ENCODE peak calls at places on chromosome 5, in eight cellular contexts. R is NB4, I is NCI-H226, O is astrocyte of the spinal cord, L is osteoblast, U is right cardiac atrium, K is NCI-H460, J is cardiac fibroblast. G is an unnamed sample.

GRCh38 chr5:40587284-40587882 is 92.3 kb upstream of the PTGER4 start:
- DNase-seq in R (no peak), I (no peak), O (no peak), L (no peak), U (no peak), K (no peak), J (no peak), G (no peak)

GRCh38 chr5:177295929-177296328 is 7.6 kb downstream of the RAB24 start:
- DNase-seq in R (peak), I (no peak), O (no peak), L (no peak), U (no peak), K (no peak), J (no peak), G (no peak)

GRCh38 chr5:78638423-78638822 is 10.1 kb downstream of the LHFPL2 start:
- DNase-seq in R (no peak), I (peak), O (peak), L (peak), U (peak), K (no peak), J (peak), G (no peak)

GRCh38 chr5:180209137-180209581 is at the start of gene RASGEF1C:
- DNase-seq in R (peak), I (peak), O (peak), L (peak), U (peak), K (peak), J (peak), G (peak)

GRCh38 chr5:2579126-2579525 is 172.4 kb downstream of the IRX2 start:
- DNase-seq in R (no peak), I (no peak), O (no peak), L (no peak), U (no peak), K (no peak), J (no peak), G (peak)

GRCh38 chr5:172117977-172118701 is 69.9 kb downstream of the STK10 start:
- DNase-seq in R (no peak), I (no peak), O (no peak), L (no peak), U (no peak), K (no peak), J (no peak), G (no peak)

GRCh38 chr5:123960526-123960925 is 448.5 kb downstream of the CSNK1G3 start:
- DNase-seq in R (no peak), I (no peak), O (no peak), L (no peak), U (no peak), K (no peak), J (no peak), G (no peak)

GRCh38 chr5:124995451-124995850 is 249.0 kb upstream of the ZNF608 start:
- DNase-seq in R (no peak), I (no peak), O (peak), L (no peak), U (no peak), K (peak), J (peak), G (no peak)

GRCh38 chr5:139402561-139403158 is 1.2 kb downstream of the SPATA24 start:
- DNase-seq in R (peak), I (no peak), O (no peak), L (no peak), U (no peak), K (peak), J (no peak), G (peak)

GRCh38 chr5:147512640-147513334 is 2.9 kb upstream of the DPYSL3 start:
- DNase-seq in R (no peak), I (no peak), O (no peak), L (no peak), U (no peak), K (no peak), J (no peak), G (peak)

GRCh38 chr5:138936225-138936967 is 61.3 kb upstream of the LRRTM2 start:
- DNase-seq in R (no peak), I (no peak), O (no peak), L (peak), U (no peak), K (no peak), J (no peak), G (no peak)

GRCh38 chr5:160604484-160604883 is 182.8 kb downstream of the PTTG1 start:
- DNase-seq in R (no peak), I (no peak), O (no peak), L (no peak), U (no peak), K (no peak), J (no peak), G (no peak)

GRCh38 chr5:10572451-10572850 is 8.6 kb downstream of the ANKRD33B start:
- DNase-seq in R (no peak), I (no peak), O (no peak), L (no peak), U (no peak), K (no peak), J (no peak), G (no peak)

GRCh38 chr5:103519550-103519949 is 43.0 kb downstream of the NUDT12 start:
- DNase-seq in R (no peak), I (no peak), O (no peak), L (no peak), U (no peak), K (no peak), J (peak), G (no peak)